ENCODE peak calls at places on chromosomes 12 and 14, in six cellular contexts. B is effector memory CD4-positive, alpha-beta T cell; Y is adipocyte; H is stimulated activated CD8-positive, alpha-beta memory T cell treated with anti-CD3 and anti-CD28 coated beads, Interleukin-12 subunit alpha, Interleukin-12 subunit beta, amount 100 ng/mL, for 4 hours; I is MG63; U is activated T-cell treated with anti-CD3 and anti-CD28 coated beads, Interleukin-2, amount 50 U/mL, for 72 hours. K is an unnamed sample.

GRCh38 chr12:118842753-118843335 is 138.5 kb upstream of the SRRM4 start:
- DNase-seq in B (no peak), Y (no peak), H (no peak), I (no peak), U (no peak), K (no peak)

GRCh38 chr12:89657090-89657489 is 51.5 kb downstream of the ATP2B1 start:
- DNase-seq in B (no peak), Y (no peak), H (no peak), I (no peak), U (no peak), K (no peak)

GRCh38 chr14:65791551-65791981 is 379.0 kb downstream of the FUT8 start:
- DNase-seq in B (peak), Y (peak), H (no peak), I (peak), U (peak), K (peak)

GRCh38 chr12:3491938-3492867 is 1.2 kb downstream of the PRMT8 start:
- DNase-seq in B (no peak), Y (peak), H (no peak), I (peak), U (peak), K (no peak)

GRCh38 chr12:67355428-67356385 is 86.5 kb downstream of the CAND1 start:
- DNase-seq in B (peak), Y (peak), H (no peak), I (no peak), U (no peak), K (no peak)

GRCh38 chr14:63896278-63896720 is 43.5 kb downstream of the SYNE2 start:
- DNase-seq in B (no peak), Y (peak), H (no peak), I (peak), U (no peak), K (no peak)

GRCh38 chr12:81329088-81329487 is 251.2 kb downstream of the ACSS3 start:
- DNase-seq in B (no peak), Y (no peak), H (no peak), I (peak), U (no peak), K (no peak)

GRCh38 chr14:105931808-105932483 is 405.6 kb downstream of the TMEM121 start:
- DNase-seq in B (no peak), Y (no peak), H (no peak), I (no peak), U (no peak), K (no peak)

GRCh38 chr12:7269273-7269672 is 34.6 kb upstream of the ACSM4 start:
- DNase-seq in B (no peak), Y (peak), H (no peak), I (no peak), U (no peak), K (no peak)

GRCh38 chr14:43872222-43872621 is 634.9 kb downstream of the FSCB start:
- DNase-seq in B (no peak), Y (no peak), H (no peak), I (no peak), U (no peak), K (no peak)

GRCh38 chr12:108821407-108822397 is 35.7 kb downstream of the SSH1 start:
- DNase-seq in B (no peak), Y (peak), H (no peak), I (no peak), U (peak), K (no peak)

GRCh38 chr14:93709249-93709648 is 79.0 kb downstream of the PRIMA1 start:
- DNase-seq in B (no peak), Y (no peak), H (no peak), I (no peak), U (no peak), K (no peak)

GRCh38 chr12:48285751-48286650 is 64.7 kb downstream of the ZNF641 start:
- DNase-seq in B (no peak), Y (no peak), H (no peak), I (no peak), U (peak), K (no peak)

GRCh38 chr12:102483466-102483865 is 3.1 kb upstream of the IGF1 start:
- DNase-seq in B (no peak), Y (no peak), H (no peak), I (no peak), U (peak), K (no peak)

GRCh38 chr12:49190317-49190716 is 1.4 kb upstream of the TUBA1A start:
- DNase-seq in B (no peak), Y (no peak), H (no peak), I (no peak), U (no peak), K (no peak)

GRCh38 chr12:1357711-1358110 is 236.7 kb downstream of the FBXL14 start:
- DNase-seq in B (no peak), Y (no peak), H (no peak), I (no peak), U (no peak), K (no peak)

GRCh38 chr14:55973285-55973800 is 144.9 kb upstream of the PELI2 start:
- DNase-seq in B (no peak), Y (no peak), H (no peak), I (no peak), U (no peak), K (no peak)

GRCh38 chr12:53235164-53235563 is 3.2 kb upstream of the RARG start:
- DNase-seq in B (no peak), Y (no peak), H (no peak), I (no peak), U (no peak), K (no peak)

GRCh38 chr12:42741771-42742510 is 152.4 kb upstream of the PRICKLE1 start:
- DNase-seq in B (no peak), Y (peak), H (no peak), I (peak), U (no peak), K (no peak)

GRCh38 chr12:3168775-3169221 is 91.6 kb downstream of the TSPAN9 start:
- DNase-seq in B (no peak), Y (peak), H (no peak), I (peak), U (peak), K (no peak)

GRCh38 chr12:26648584-26648983 is 184.4 kb downstream of the ITPR2 start:
- DNase-seq in B (no peak), Y (peak), H (no peak), I (peak), U (no peak), K (no peak)

GRCh38 chr14:93231129-93231979 is 24.3 kb downstream of the UBR7 start:
- DNase-seq in B (no peak), Y (peak), H (no peak), I (no peak), U (no peak), K (no peak)

GRCh38 chr12:121484967-121485366 is 85.0 kb downstream of the RNF34 start:
- DNase-seq in B (no peak), Y (no peak), H (no peak), I (no peak), U (no peak), K (no peak)

K was measured in activated T-helper 9 cell treated with anti-CD3 and anti-CD28 coated beads, Interleukin-2, amount 50 U/mL, for 16 hours.